ENCODE peak calls at places on chromosomes 7 and 10, in four cellular contexts. M, P, I and Q are unnamed samples.

GRCh38 chr10:34816067-34817002 is 1.2 kb upstream of the PARD3 start:
- DNase-seq in M (peak), I (no peak), P (no peak), Q (no peak)

GRCh38 chr10:111093741-111094380 is 17.0 kb downstream of the ADRA2A start:
- DNase-seq in I (no peak), M (no peak), P (no peak), Q (peak)

GRCh38 chr10:5975641-5976473 is 1.5 kb downstream of the IL15RA start:
- DNase-seq in M (no peak), I (no peak), P (no peak), Q (no peak)

GRCh38 chr10:31912898-31913847 is 15.5 kb downstream of the ARHGAP12 start:
- DNase-seq in I (no peak), P (no peak), M (no peak), Q (no peak)

GRCh38 chr7:132298782-132299181 is 277.5 kb downstream of the PLXNA4 start:
- DNase-seq in M (no peak), I (no peak), P (no peak), Q (peak)

GRCh38 chr7:2011266-2012043 is 221.3 kb downstream of the MAD1L1 start:
- DNase-seq in M (no peak), I (no peak), P (no peak), Q (no peak)

GRCh38 chr7:517848-518629 is 1.6 kb downstream of the PDGFA start:
- DNase-seq in M (peak), P (peak), I (peak), Q (peak)

GRCh38 chr7:94394058-94394398 is 667 bp upstream of the COL1A2 start:
- DNase-seq in I (no peak), M (no peak), P (no peak), Q (no peak)

GRCh38 chr10:74977913-74978847 is 133.3 kb upstream of the SAMD8 start:
- DNase-seq in P (no peak), I (no peak), M (no peak), Q (no peak)

GRCh38 chr10:74047871-74048270 is 50.0 kb downstream of the VCL start:
- DNase-seq in M (no peak), I (no peak), P (no peak), Q (no peak)

GRCh38 chr7:97015787-97016391 is 8.7 kb downstream of the DLX5 start:
- DNase-seq in I (no peak), P (no peak), M (no peak), Q (no peak)

GRCh38 chr7:26369519-26370385 is 78.1 kb downstream of the SNX10 start:
- DNase-seq in P (no peak), M (peak), I (peak), Q (peak)

GRCh38 chr7:4683884-4684565 is 1.9 kb downstream of the FOXK1 start:
- DNase-seq in P (no peak), I (peak), M (no peak), Q (peak)

GRCh38 chr7:4681922-4682620 is at the start of gene FOXK1:
- DNase-seq in I (peak), P (peak), M (peak), Q (peak)

GRCh38 chr7:4681218-4681851 is 760 bp upstream of the FOXK1 start:
- DNase-seq in I (no peak), M (no peak), P (no peak), Q (no peak)

GRCh38 chr7:4683043-4683883 is 1.2 kb downstream of the FOXK1 start:
- DNase-seq in P (no peak), I (peak), M (no peak), Q (no peak)

GRCh38 chr7:4682621-4683042 is 537 bp downstream of the FOXK1 start:
- DNase-seq in P (no peak), I (peak), M (no peak), Q (peak)
- TF ChIP-seq POLR2A in P (no peak), I (peak), M (no peak), Q (no peak)

GRCh38 chr7:156765901-156766656 is 125.5 kb downstream of the RNF32 start:
- DNase-seq in M (no peak), P (no peak), I (no peak), Q (no peak)

GRCh38 chr7:156766666-156767065 is 126.1 kb downstream of the RNF32 start:
- DNase-seq in P (no peak), M (no peak), I (no peak), Q (no peak)

GRCh38 chr7:156759579-156760202 is 119.1 kb downstream of the RNF32 start:
- DNase-seq in I (no peak), M (no peak), P (no peak), Q (no peak)

GRCh38 chr7:156764766-156765165 is 124.2 kb downstream of the RNF32 start:
- DNase-seq in M (no peak), P (no peak), I (no peak), Q (no peak)

DNA sequence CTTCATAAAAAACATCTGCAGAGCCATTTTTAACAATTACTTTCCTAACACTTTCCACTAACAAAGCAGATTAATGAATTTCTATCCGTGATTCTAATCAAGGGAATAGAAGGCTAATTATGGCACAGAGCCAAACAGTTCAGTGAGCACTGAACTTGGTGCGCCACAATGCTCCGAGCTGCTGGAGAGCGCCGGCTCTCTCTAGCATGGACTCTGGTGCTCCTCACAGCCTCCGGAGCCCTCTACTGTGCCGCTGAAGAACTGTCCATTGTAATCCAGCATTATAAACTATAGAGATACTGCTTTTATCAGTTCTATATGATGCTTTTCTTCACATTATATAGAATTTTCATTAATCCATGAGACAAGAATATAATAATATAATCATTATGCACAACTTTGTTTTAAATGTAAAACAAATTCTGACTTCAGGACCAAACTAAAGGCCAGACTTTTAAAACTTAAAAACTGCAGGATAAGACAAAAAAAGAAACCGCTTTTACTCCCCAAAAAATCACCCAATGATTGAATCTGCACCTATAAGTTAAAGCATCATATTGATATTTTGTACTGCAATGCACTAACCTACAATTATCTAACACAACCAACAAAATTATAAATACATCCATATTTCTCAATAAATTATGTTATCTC is 123.6 kb downstream of the RNF32 start:
- DNase-seq in I (peak), M (peak), P (no peak), Q (no peak)
- TF ChIP-seq POLR2A in I (no peak), M (no peak), P (no peak), Q (no peak)

DNA sequence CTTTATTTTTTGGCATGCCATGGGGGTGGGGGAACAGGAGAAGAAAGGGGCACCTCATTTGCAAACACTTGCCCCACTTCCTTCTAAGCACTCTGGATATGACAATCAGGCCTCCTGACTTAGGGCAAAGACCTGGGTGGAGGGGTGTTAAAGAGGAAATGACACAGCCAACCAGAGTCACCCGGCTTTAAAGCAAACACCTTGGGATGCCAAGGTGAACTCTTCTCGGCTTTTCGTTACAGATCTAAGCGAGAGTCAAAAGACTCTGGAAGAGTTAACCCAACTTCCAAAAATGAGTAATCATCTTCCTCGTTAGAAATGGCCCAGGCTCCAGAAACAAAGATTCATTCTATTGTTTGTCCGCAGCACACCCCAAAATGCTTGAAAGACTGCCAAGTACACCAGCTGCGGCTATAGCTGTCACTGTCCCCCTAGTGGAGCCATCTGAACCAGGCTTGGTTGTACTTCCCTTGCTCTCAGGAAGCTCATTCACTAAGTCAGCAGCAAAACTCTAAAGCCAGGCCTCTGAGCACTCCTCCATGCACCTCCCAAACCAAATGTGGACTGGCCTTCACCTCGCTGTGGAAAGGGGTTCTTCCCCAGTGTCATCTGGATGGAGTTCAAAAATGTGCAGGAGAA is 24.8 kb downstream of the FAM53B start:
- DNase-seq in M (no peak), I (no peak), P (no peak), Q (peak)
- TF ChIP-seq POLR2A in M (no peak), I (no peak), P (no peak), Q (no peak)

GRCh38 chr10:69088471-69088769 is 517 bp downstream of the SRGN start:
- DNase-seq in I (no peak), M (no peak), P (no peak), Q (no peak)

GRCh38 chr10:69089638-69090599 is 2.0 kb downstream of the SRGN start:
- DNase-seq in P (no peak), I (no peak), M (no peak), Q (no peak)

GRCh38 chr10:69088801-69089501 is 1.0 kb downstream of the SRGN start:
- DNase-seq in M (peak), I (no peak), P (no peak), Q (peak)

GRCh38 chr10:69087600-69088470 is at the start of gene SRGN:
- DNase-seq in M (peak), I (peak), P (peak), Q (peak)

DNA sequence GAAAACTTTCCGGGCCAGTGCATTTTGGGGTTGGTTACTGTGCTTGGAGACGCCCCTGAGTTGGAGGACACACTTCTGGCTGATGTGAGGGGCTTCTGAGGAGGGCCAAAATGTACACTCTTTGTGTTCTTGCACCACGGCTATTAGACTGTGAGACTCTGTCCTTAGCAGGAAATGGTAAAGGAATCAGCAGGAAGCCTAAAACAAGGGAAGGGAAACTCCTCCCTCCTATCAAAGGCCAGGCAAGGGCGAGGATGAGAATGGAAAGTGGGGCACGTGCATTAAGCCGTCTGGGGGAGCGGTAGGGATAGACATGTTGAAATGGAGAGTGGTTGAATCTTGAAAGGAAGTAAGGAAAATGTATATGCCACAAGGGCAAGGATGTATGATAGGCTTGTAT is 1.8 kb upstream of the SRGN start:
- DNase-seq in M (no peak), P (no peak), I (no peak), Q (no peak)
- TF ChIP-seq POLR2A in M (no peak), P (no peak), I (peak), Q (no peak)

GRCh38 chr10:118785566-118785965 is 30.8 kb upstream of the CACUL1 start:
- DNase-seq in M (no peak), I (no peak), P (no peak), Q (no peak)
- TF ChIP-seq POLR2A in M (no peak), I (no peak), P (no peak), Q (no peak)

GRCh38 chr7:55567495-55568070 is 4.7 kb downstream of the VOPP1 start:
- DNase-seq in I (no peak), M (no peak), P (no peak), Q (no peak)
- TF ChIP-seq POLR2A in I (no peak), M (no peak), P (no peak), Q (no peak)